ENCODE peak calls at places on chromosomes 1 and 21, in six cellular contexts. One of them, this sample, is unnamed.

GRCh38 chr1:39269791-39270342 is 65.4 kb downstream of the MACF1 start:
- DNase-seq in mucosa of gallbladder: peak
- DNase-seq in adipocyte: peak
- DNase-seq in stimulated activated CD8-positive, alpha-beta memory T cell treated with anti-CD3 and anti-CD28 coated beads, Interleukin-15, amount 100 ng/mL, for 4 hours: no peak
- DNase-seq in right lobe of liver: no peak
- DNase-seq in activated naive CD8-positive, alpha-beta T cell treated with anti-CD3 and anti-CD28 coated beads for 36 hours: no peak
- DNase-seq in this sample: no peak

GRCh38 chr1:155892801-155893200 is 18.3 kb downstream of the RIT1 start:
- DNase-seq in stimulated activated CD8-positive, alpha-beta memory T cell treated with anti-CD3 and anti-CD28 coated beads, Interleukin-15, amount 100 ng/mL, for 4 hours: no peak
- DNase-seq in adipocyte: peak
- DNase-seq in activated naive CD8-positive, alpha-beta T cell treated with anti-CD3 and anti-CD28 coated beads for 36 hours: no peak
- DNase-seq in right lobe of liver: no peak
- DNase-seq in mucosa of gallbladder: no peak
- DNase-seq in this sample: no peak

GRCh38 chr1:85448358-85448757 is 16.6 kb downstream of the DDAH1 start:
- DNase-seq in right lobe of liver: no peak
- DNase-seq in stimulated activated CD8-positive, alpha-beta memory T cell treated with anti-CD3 and anti-CD28 coated beads, Interleukin-15, amount 100 ng/mL, for 4 hours: no peak
- DNase-seq in activated naive CD8-positive, alpha-beta T cell treated with anti-CD3 and anti-CD28 coated beads for 36 hours: no peak
- DNase-seq in mucosa of gallbladder: no peak
- DNase-seq in adipocyte: peak
- DNase-seq in this sample: no peak

GRCh38 chr1:20187103-20187812 is 940 bp upstream of the PLA2G2C start:
- DNase-seq in right lobe of liver: peak
- DNase-seq in stimulated activated CD8-positive, alpha-beta memory T cell treated with anti-CD3 and anti-CD28 coated beads, Interleukin-15, amount 100 ng/mL, for 4 hours: no peak
- DNase-seq in adipocyte: no peak
- DNase-seq in mucosa of gallbladder: peak
- DNase-seq in activated naive CD8-positive, alpha-beta T cell treated with anti-CD3 and anti-CD28 coated beads for 36 hours: peak
- DNase-seq in this sample: no peak

GRCh38 chr1:54229281-54229891 is 29.4 kb downstream of the MRPL37 start:
- DNase-seq in activated naive CD8-positive, alpha-beta T cell treated with anti-CD3 and anti-CD28 coated beads for 36 hours: peak
- DNase-seq in stimulated activated CD8-positive, alpha-beta memory T cell treated with anti-CD3 and anti-CD28 coated beads, Interleukin-15, amount 100 ng/mL, for 4 hours: no peak
- DNase-seq in adipocyte: peak
- DNase-seq in mucosa of gallbladder: no peak
- DNase-seq in right lobe of liver: no peak
- DNase-seq in this sample: peak

GRCh38 chr1:30513396-30514136 is 209.8 kb downstream of the MATN1 start:
- DNase-seq in right lobe of liver: no peak
- DNase-seq in mucosa of gallbladder: peak
- DNase-seq in adipocyte: no peak
- DNase-seq in stimulated activated CD8-positive, alpha-beta memory T cell treated with anti-CD3 and anti-CD28 coated beads, Interleukin-15, amount 100 ng/mL, for 4 hours: no peak
- DNase-seq in activated naive CD8-positive, alpha-beta T cell treated with anti-CD3 and anti-CD28 coated beads for 36 hours: no peak
- DNase-seq in this sample: no peak

GRCh38 chr1:153678519-153679336 is at the start of gene NPR1:
- DNase-seq in mucosa of gallbladder: peak
- DNase-seq in activated naive CD8-positive, alpha-beta T cell treated with anti-CD3 and anti-CD28 coated beads for 36 hours: peak
- DNase-seq in adipocyte: peak
- DNase-seq in stimulated activated CD8-positive, alpha-beta memory T cell treated with anti-CD3 and anti-CD28 coated beads, Interleukin-15, amount 100 ng/mL, for 4 hours: no peak
- DNase-seq in right lobe of liver: peak
- DNase-seq in this sample: peak

GRCh38 chr21:29196021-29196663 is 65.7 kb downstream of the MAP3K7CL start:
- DNase-seq in mucosa of gallbladder: peak
- DNase-seq in stimulated activated CD8-positive, alpha-beta memory T cell treated with anti-CD3 and anti-CD28 coated beads, Interleukin-15, amount 100 ng/mL, for 4 hours: peak
- DNase-seq in adipocyte: peak
- DNase-seq in activated naive CD8-positive, alpha-beta T cell treated with anti-CD3 and anti-CD28 coated beads for 36 hours: peak
- DNase-seq in right lobe of liver: no peak
- DNase-seq in this sample: peak

This sample was measured in testis.